ENCODE peak calls at places on chromosomes 5 and 9, in four cellular contexts. One of them, this sample, is unnamed.

GRCh38 chr9:82513242-82513750 is 524.7 kb downstream of the SPATA31D1 start:
- DNase-seq in endothelial cell: no peak
- DNase-seq in HFFc6: no peak
- DNase-seq in suprapubic skin: no peak
- DNase-seq in this sample: no peak

GRCh38 chr5:181223041-181223728 is at the start of gene TRIM41:
- DNase-seq in endothelial cell: peak
- DNase-seq in HFFc6: peak
- DNase-seq in suprapubic skin: peak
- DNase-seq in this sample: peak

GRCh38 chr5:97078958-97079357 is 63.5 kb downstream of the LIX1 start:
- DNase-seq in endothelial cell: no peak
- DNase-seq in HFFc6: no peak
- DNase-seq in suprapubic skin: no peak
- DNase-seq in this sample: no peak

GRCh38 chr5:141761-142160 is 49.5 kb upstream of the LRRC14B start:
- DNase-seq in endothelial cell: no peak
- DNase-seq in HFFc6: no peak
- DNase-seq in suprapubic skin: no peak
- DNase-seq in this sample: no peak

GRCh38 chr5:126486332-126486731 is 63.1 kb downstream of the GRAMD2B start:
- DNase-seq in endothelial cell: no peak
- DNase-seq in HFFc6: no peak
- DNase-seq in suprapubic skin: no peak
- DNase-seq in this sample: no peak

GRCh38 chr9:95349109-95350038 is 31.9 kb upstream of the FANCC start:
- DNase-seq in endothelial cell: peak
- DNase-seq in HFFc6: no peak
- DNase-seq in suprapubic skin: no peak
- DNase-seq in this sample: no peak

GRCh38 chr5:83720805-83721431 is at the start of gene HAPLN1:
- DNase-seq in endothelial cell: peak
- DNase-seq in HFFc6: no peak
- DNase-seq in suprapubic skin: no peak
- DNase-seq in this sample: no peak

GRCh38 chr5:150653145-150653761 is 7.8 kb upstream of the MYOZ3 start:
- DNase-seq in endothelial cell: no peak
- DNase-seq in HFFc6: peak
- DNase-seq in suprapubic skin: no peak
- DNase-seq in this sample: no peak

DNA sequence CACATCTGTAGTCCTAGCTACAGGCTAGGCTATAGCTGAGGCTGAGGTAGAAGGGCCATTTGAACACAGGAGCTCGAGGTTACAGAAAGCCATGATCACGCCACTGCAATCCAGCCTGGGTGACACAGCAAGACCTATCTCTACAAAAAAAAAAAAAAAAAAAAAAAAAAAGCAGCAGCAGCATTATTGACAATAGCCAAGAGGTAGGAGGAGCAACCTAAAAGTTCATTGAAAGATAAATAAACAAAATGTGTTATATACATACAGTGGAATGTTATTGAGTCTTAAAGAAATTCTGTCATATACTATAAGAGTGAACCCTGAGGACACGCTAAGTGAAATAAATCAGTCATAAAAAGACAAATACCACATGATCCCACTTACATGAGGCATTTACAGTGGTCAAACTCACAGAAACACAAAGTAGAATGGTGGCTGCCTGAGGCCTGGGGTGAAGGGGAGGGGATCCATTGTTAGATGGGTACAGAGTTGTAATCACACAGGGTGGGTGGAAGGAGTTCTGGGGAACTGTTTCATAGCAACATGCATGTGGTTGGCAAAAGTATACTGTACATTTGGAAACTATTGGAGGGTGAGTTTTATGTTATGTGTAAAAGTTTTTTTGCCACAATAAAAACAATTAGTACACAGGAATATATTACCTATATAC is 77.2 kb downstream of the MLLT3 start:
- DNase-seq in endothelial cell: no peak
- DNase-seq in HFFc6: no peak
- DNase-seq in suprapubic skin: no peak
- DNase-seq in this sample: no peak
- TF ChIP-seq CTCF in endothelial cell: no peak
- TF ChIP-seq CTCF in HFFc6: no peak
- TF ChIP-seq CTCF in suprapubic skin: no peak
- TF ChIP-seq CTCF in this sample: no peak

GRCh38 chr9:99634185-99634584 is 187.5 kb upstream of the NR4A3 start:
- DNase-seq in endothelial cell: no peak
- DNase-seq in HFFc6: no peak
- DNase-seq in suprapubic skin: no peak
- DNase-seq in this sample: no peak
- TF ChIP-seq CTCF in endothelial cell: no peak
- TF ChIP-seq CTCF in HFFc6: no peak
- TF ChIP-seq CTCF in suprapubic skin: no peak
- TF ChIP-seq CTCF in this sample: no peak

GRCh38 chr5:73438897-73439470 is 9.6 kb downstream of the FOXD1 start:
- DNase-seq in endothelial cell: no peak
- DNase-seq in HFFc6: no peak
- DNase-seq in suprapubic skin: no peak
- DNase-seq in this sample: no peak

GRCh38 chr5:73435640-73436534 is 12.7 kb downstream of the FOXD1 start:
- DNase-seq in endothelial cell: no peak
- DNase-seq in HFFc6: no peak
- DNase-seq in suprapubic skin: no peak
- DNase-seq in this sample: no peak

GRCh38 chr5:73436535-73437125 is 11.9 kb downstream of the FOXD1 start:
- DNase-seq in endothelial cell: peak
- DNase-seq in HFFc6: no peak
- DNase-seq in suprapubic skin: no peak
- DNase-seq in this sample: no peak

GRCh38 chr5:73438048-73438896 is 10.3 kb downstream of the FOXD1 start:
- DNase-seq in endothelial cell: no peak
- DNase-seq in HFFc6: no peak
- DNase-seq in suprapubic skin: no peak
- DNase-seq in this sample: no peak

GRCh38 chr5:73437126-73438047 is 11.2 kb downstream of the FOXD1 start:
- DNase-seq in endothelial cell: peak
- DNase-seq in HFFc6: peak
- DNase-seq in suprapubic skin: no peak
- DNase-seq in this sample: no peak
- TF ChIP-seq CTCF in endothelial cell: no peak
- TF ChIP-seq CTCF in HFFc6: peak
- TF ChIP-seq CTCF in suprapubic skin: no peak
- TF ChIP-seq CTCF in this sample: peak

DNA sequence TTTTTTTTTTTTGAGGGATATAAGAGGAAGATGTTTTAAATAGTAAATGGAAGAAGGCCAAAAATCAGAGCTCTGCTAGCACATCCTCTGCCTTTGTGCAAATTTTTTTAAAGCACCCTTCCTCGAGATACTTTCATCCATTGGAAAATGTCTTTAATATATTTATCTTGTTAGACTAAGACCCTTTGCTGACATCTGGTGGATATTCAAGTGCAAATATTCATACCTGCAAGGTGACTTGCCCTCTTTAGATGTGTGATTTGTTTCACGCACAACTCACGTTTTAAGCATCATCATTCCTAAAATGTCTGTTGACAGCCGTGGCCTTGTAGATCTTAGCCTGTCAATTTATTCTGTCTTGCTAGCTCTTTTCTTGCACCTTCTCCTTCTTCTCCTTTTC is 258.5 kb downstream of the AGTPBP1 start:
- DNase-seq in endothelial cell: no peak
- DNase-seq in HFFc6: no peak
- DNase-seq in suprapubic skin: no peak
- DNase-seq in this sample: no peak
- TF ChIP-seq CTCF in endothelial cell: no peak
- TF ChIP-seq CTCF in HFFc6: no peak
- TF ChIP-seq CTCF in suprapubic skin: no peak
- TF ChIP-seq CTCF in this sample: peak

GRCh38 chr9:79233542-79233941 is 338.2 kb upstream of the TLE4 start:
- DNase-seq in endothelial cell: peak
- DNase-seq in HFFc6: peak
- DNase-seq in suprapubic skin: no peak
- DNase-seq in this sample: no peak
- TF ChIP-seq CTCF in endothelial cell: peak
- TF ChIP-seq CTCF in HFFc6: peak
- TF ChIP-seq CTCF in suprapubic skin: no peak
- TF ChIP-seq CTCF in this sample: peak

DNA sequence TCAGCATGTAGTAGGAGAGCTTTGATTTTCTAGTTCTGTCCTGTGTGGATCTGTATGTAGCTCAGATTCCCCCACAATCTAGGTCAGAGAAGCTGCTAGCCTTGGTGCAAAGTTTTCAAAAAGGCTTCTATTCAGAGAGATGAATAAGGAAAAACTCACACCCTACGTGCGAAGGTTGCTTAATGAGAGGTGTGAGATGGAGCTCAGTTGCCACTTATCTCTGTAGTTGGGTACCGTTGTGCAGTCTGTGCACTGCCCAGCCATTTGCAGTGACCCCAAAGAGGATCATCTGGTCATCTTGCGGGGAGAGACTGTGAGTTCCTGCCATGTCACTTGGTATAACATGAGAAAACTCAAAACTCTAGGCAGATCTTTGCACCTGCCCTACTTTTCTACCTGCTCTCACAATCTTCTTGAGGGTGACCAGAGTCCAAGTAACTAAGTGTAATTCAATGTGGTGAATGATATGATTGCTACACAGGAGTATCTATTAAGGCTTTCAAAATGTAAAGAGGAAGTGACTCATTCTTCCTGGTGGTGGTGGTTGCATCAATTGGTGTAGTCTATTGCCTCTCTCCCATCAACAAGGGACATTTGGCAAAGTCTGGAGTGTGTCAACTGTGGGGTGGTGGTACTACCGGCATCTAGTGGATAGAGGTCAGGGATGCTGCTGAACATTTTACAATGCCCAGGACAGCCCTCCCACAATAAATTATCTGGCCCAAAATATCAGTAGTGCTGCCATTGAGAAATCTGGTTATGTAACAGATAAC is 65.2 kb downstream of the TMC1 start:
- DNase-seq in endothelial cell: no peak
- DNase-seq in HFFc6: peak
- DNase-seq in suprapubic skin: no peak
- DNase-seq in this sample: no peak
- TF ChIP-seq CTCF in endothelial cell: no peak
- TF ChIP-seq CTCF in HFFc6: peak
- TF ChIP-seq CTCF in suprapubic skin: no peak
- TF ChIP-seq CTCF in this sample: no peak

DNA sequence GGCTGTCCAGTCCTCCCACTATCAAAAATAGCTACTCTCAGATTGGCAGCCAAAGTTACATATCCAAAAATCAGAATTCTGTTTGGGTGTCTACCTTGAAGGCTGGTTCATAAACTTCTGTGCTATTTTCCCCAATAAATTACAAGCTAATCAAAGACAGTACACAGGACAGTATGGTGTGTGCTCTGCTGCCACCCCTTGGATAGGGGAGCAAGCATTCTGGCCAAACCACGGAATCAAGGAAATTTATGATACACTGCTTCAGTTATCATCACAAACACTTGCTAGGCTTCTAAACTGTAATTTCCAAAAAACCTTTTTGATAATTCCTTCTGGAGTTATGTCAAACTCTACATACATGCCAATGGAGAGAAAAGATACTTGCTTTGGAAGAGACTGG is 15.9 kb downstream of the ETF1 start:
- DNase-seq in endothelial cell: no peak
- DNase-seq in HFFc6: no peak
- DNase-seq in suprapubic skin: no peak
- DNase-seq in this sample: no peak
- TF ChIP-seq CTCF in endothelial cell: no peak
- TF ChIP-seq CTCF in HFFc6: no peak
- TF ChIP-seq CTCF in suprapubic skin: no peak
- TF ChIP-seq CTCF in this sample: no peak

GRCh38 chr9:133838859-133839507 is 100.8 kb upstream of the SARDH start:
- DNase-seq in endothelial cell: no peak
- DNase-seq in HFFc6: no peak
- DNase-seq in suprapubic skin: no peak
- DNase-seq in this sample: no peak
- TF ChIP-seq CTCF in endothelial cell: no peak
- TF ChIP-seq CTCF in HFFc6: no peak
- TF ChIP-seq CTCF in suprapubic skin: no peak
- TF ChIP-seq CTCF in this sample: no peak

DNA sequence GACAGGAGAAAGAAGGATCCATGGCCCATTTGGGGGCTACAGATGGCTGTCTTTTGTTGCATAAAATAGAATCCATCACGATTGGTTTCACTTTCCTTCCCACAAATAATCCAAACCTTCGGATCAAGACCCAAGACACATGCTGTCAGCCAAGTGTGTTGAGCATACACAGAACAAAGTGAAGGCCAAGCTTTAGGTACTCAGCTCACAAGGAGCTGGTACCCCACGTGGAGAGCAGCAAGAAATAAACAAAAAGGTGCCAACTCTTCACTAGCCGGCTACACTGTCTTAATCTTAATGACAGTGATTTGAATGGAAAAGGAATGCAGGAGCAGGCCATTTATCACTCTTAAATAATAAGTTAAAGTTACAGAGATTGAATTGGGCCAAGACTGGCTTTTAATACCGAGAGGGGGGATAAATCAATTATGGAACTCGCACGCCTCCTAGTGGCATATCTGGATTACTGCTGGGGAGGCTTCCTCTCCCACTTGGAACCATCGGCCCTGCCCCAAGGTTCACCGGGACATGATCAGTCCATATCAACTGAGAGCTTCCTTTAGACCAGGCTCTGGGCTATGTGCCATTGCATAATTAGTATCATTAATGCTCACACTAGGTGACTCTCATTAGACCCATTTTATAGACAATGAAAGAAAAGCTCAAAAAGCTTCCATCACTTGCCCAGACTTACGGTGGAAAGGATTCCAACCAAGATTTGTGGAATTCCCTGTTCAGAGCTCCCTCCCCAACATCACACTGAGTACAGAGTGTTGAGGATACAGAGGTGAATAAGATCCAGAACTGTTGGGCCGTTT is 94.0 kb downstream of the ACTL7B start:
- DNase-seq in endothelial cell: peak
- DNase-seq in HFFc6: peak
- DNase-seq in suprapubic skin: no peak
- DNase-seq in this sample: no peak
- TF ChIP-seq CTCF in endothelial cell: peak
- TF ChIP-seq CTCF in HFFc6: peak
- TF ChIP-seq CTCF in suprapubic skin: peak
- TF ChIP-seq CTCF in this sample: peak

DNA sequence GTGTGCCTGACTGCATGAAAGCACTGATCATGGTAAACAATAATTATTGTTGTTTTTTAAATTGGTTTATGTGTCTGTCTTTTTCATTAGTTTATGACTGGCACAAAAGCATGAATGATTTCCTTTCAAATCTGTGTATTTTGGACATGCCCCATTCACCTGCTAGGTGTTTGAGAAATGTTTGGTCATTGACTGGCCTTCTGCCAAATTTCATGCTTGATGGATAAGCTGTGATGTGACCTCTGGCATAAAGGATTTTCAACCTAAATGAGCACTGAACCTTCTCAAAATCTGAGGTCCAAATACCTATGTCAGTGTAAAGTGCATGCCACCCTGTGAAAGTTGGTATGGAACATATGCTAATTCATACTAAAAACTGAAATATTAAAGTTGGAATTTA is 204.5 kb downstream of the BRINP1 start:
- DNase-seq in endothelial cell: no peak
- DNase-seq in HFFc6: no peak
- DNase-seq in suprapubic skin: no peak
- DNase-seq in this sample: no peak
- TF ChIP-seq CTCF in endothelial cell: no peak
- TF ChIP-seq CTCF in HFFc6: no peak
- TF ChIP-seq CTCF in suprapubic skin: no peak
- TF ChIP-seq CTCF in this sample: no peak